ENCODE peak calls at places on chromosomes 13 and 19, in ten cellular contexts. B is stimulated activated naive CD4-positive, alpha-beta T cell; V is uterus; J is C1 segment of cervical spinal cord; Y is activated CD4-positive, alpha-beta T cell treated with anti-CD3 and anti-CD28 coated beads, Interleukin-2, amount 50 U/mL, for 48 hours; W is stimulated activated CD4-positive, alpha-beta T cell treated with anti-CD3 and anti-CD28 coated beads, Interleukin-4, amount 100 ng/mL, for 24 hours; U is CD4-positive, CD25-positive, alpha-beta regulatory T cell; G is neural progenitor cell; Q is T-helper 1 cell; K is body of pancreas. H is an unnamed sample.

GRCh38 chr19:45098521-45099464 is 5.8 kb downstream of the PPP1R37 start:
- DNase-seq in K (no peak), W (no peak), B (no peak), V (no peak), Q (no peak), J (peak; percentile 39), G (no peak), U (no peak), Y (no peak), H (no peak)

GRCh38 chr13:110014719-110015118 is 228.3 kb upstream of the IRS2 start:
- DNase-seq in J (no peak), B (no peak), K (peak; percentile 34), G (no peak), U (no peak), Y (no peak), W (no peak), V (no peak), Q (no peak), H (no peak)

GRCh38 chr13:74768521-74769090 is 634.4 kb upstream of the KLF12 start:
- DNase-seq in Q (no peak), J (no peak), K (no peak), Y (no peak), B (no peak), W (no peak), G (no peak), U (no peak), V (no peak), H (no peak)

GRCh38 chr19:6516659-6517291 is 14.1 kb upstream of the TNFSF9 start:
- DNase-seq in Q (peak; percentile 85), G (peak; percentile 96), W (peak; percentile 95), B (peak; percentile 82), V (peak; percentile 77), K (peak; percentile 92), U (peak; percentile 84), J (peak; percentile 71), Y (peak; percentile 97), H (peak; percentile 83)

GRCh38 chr13:109904218-109904617 is 117.8 kb upstream of the IRS2 start:
- DNase-seq in U (no peak), K (no peak), Q (no peak), B (no peak), V (no peak), G (peak; percentile 13), W (no peak), J (no peak), Y (no peak), H (no peak)

GRCh38 chr13:98103942-98104880 is 38.7 kb upstream of the FARP1 start:
- DNase-seq in V (no peak), Y (no peak), W (no peak), G (no peak), Q (no peak), B (no peak), K (no peak), J (no peak), U (no peak), H (no peak)

GRCh38 chr19:46670874-46671273 is 9.9 kb upstream of the DACT3 start:
- DNase-seq in V (no peak), U (no peak), J (no peak), W (no peak), Y (no peak), B (no peak), K (no peak), Q (no peak), G (no peak), H (no peak)

GRCh38 chr19:56085571-56086275 is 35.4 kb downstream of the ZNF787 start:
- DNase-seq in B (no peak), G (no peak), W (no peak), Y (no peak), U (no peak), J (no peak), V (no peak), K (no peak), Q (no peak), H (no peak)

GRCh38 chr19:14091086-14091884 is 734 bp upstream of the SAMD1 start:
- DNase-seq in Y (peak; percentile 77), U (peak; percentile 84), J (peak; percentile 79), W (peak; percentile 61), K (peak; percentile 54), V (peak; percentile 51), G (no peak), B (peak; percentile 78), Q (peak; percentile 46), H (peak; percentile 14)

GRCh38 chr19:41265376-41266153 is 1.4 kb downstream of the HNRNPUL1 start:
- DNase-seq in U (no peak), G (peak; percentile 26), B (no peak), V (no peak), Y (peak; percentile 18), W (no peak), Q (peak; percentile 5), J (peak; percentile 4), K (peak; percentile 17), H (no peak)

GRCh38 chr19:3470500-3471128 is 9.7 kb downstream of the SMIM24 start:
- DNase-seq in J (no peak), U (no peak), K (no peak), Y (no peak), Q (no peak), B (no peak), V (no peak), G (no peak), W (no peak), H (no peak)

GRCh38 chr13:49443327-49443688 is 556 bp downstream of the CAB39L start:
- DNase-seq in V (no peak), U (no peak), Q (no peak), W (no peak), Y (no peak), J (no peak), G (peak; percentile 48), B (no peak), K (no peak), H (no peak)

GRCh38 chr19:44623080-44623479 is 9.7 kb downstream of the IGSF23 start:
- DNase-seq in U (no peak), Q (no peak), G (no peak), Y (no peak), K (no peak), W (no peak), J (no peak), B (no peak), V (no peak), H (no peak)

GRCh38 chr19:43776285-43776684 is 4.5 kb downstream of the KCNN4 start:
- DNase-seq in V (no peak), G (no peak), W (peak; percentile 79), J (no peak), Q (no peak), K (no peak), Y (peak; percentile 79), U (no peak), B (no peak), H (no peak)

GRCh38 chr13:72204291-72204690 is 337.3 kb upstream of the DACH1 start:
- DNase-seq in Q (no peak), V (no peak), B (no peak), Y (no peak), U (no peak), G (no peak), W (no peak), K (no peak), J (no peak), H (no peak)

GRCh38 chr19:32719611-32720059 is at the start of gene TDRD12:
- DNase-seq in Q (no peak), G (no peak), K (no peak), W (no peak), J (no peak), B (no peak), Y (no peak), V (no peak), U (no peak), H (no peak)

GRCh38 chr13:102854675-102855074 is 8.8 kb downstream of the ERCC5 start:
- DNase-seq in K (no peak), G (no peak), B (no peak), Q (no peak), U (peak; percentile 6), J (no peak), Y (no peak), W (no peak), V (no peak), H (no peak)

GRCh38 chr13:79723462-79724116 is 242.6 kb downstream of the NDFIP2 start:
- DNase-seq in Y (no peak), G (no peak), B (no peak), J (no peak), W (no peak), K (no peak), V (no peak), U (no peak), Q (no peak), H (no peak)

GRCh38 chr13:80177327-80177726 is 163.6 kb downstream of the SPRY2 start:
- DNase-seq in Y (no peak), Q (no peak), K (no peak), B (no peak), G (no peak), V (no peak), W (no peak), U (no peak), J (no peak), H (no peak)

GRCh38 chr19:7690779-7691258 is 10.2 kb downstream of the TRAPPC5 start:
- DNase-seq in V (no peak), B (no peak), G (no peak), J (no peak), Q (no peak), W (no peak), U (no peak), K (no peak), Y (no peak), H (no peak)